ENCODE peak calls at places on chromosome 7, in five cellular contexts. B is HepG2, E is H1, Z is K562, D is GM12878. P is an unnamed sample.

GRCh38 chr7:91043924-91044660 is 220.1 kb upstream of the FZD1 start:
- DNase-seq in B (no peak), E (peak; percentile 31), Z (no peak), D (no peak), P (no peak)

GRCh38 chr7:139620676-139621344 is 97.3 kb downstream of the CLEC2L start:
- DNase-seq in B (peak; percentile 28), E (no peak), Z (peak; percentile 77), D (no peak), P (peak; percentile 26)

GRCh38 chr7:25215694-25216335 is 12.5 kb downstream of the NPVF start:
- DNase-seq in B (no peak), E (no peak), Z (peak; percentile 13), D (no peak), P (no peak)

GRCh38 chr7:121337398-121337797 is 8.6 kb downstream of the WNT16 start:
- DNase-seq in B (no peak), E (no peak), Z (no peak), D (no peak), P (no peak)

GRCh38 chr7:82194011-82194410 is 249.6 kb downstream of the CACNA2D1 start:
- DNase-seq in B (no peak), E (no peak), Z (no peak), D (no peak), P (no peak)

GRCh38 chr7:96995406-96996110 is 9.8 kb upstream of the DLX6 start:
- DNase-seq in B (no peak), E (no peak), Z (no peak), D (no peak), P (no peak)

GRCh38 chr7:94655884-94656657 is at the start of gene SGCE:
- DNase-seq in B (peak; percentile 65), E (peak; percentile 56), Z (peak; percentile 33), D (peak; percentile 28), P (peak; percentile 26)

GRCh38 chr7:12146813-12147212 is 64.3 kb upstream of the TMEM106B start:
- DNase-seq in B (no peak), E (no peak), Z (no peak), D (no peak), P (no peak)

GRCh38 chr7:111240371-111240770 is 149.4 kb downstream of the LRRN3 start:
- DNase-seq in B (no peak), E (no peak), Z (no peak), D (no peak), P (no peak)

GRCh38 chr7:26853788-26854393 is 10.5 kb downstream of the SKAP2 start:
- DNase-seq in B (peak; percentile 14), E (no peak), Z (no peak), D (no peak), P (peak; percentile 31)

GRCh38 chr7:94375713-94376112 is 19.0 kb upstream of the COL1A2 start:
- DNase-seq in B (no peak), E (no peak), Z (no peak), D (no peak), P (no peak)

GRCh38 chr7:48147078-48147591 is 24.1 kb upstream of the ABCA13 start:
- DNase-seq in B (no peak), E (no peak), Z (no peak), D (no peak), P (no peak)

GRCh38 chr7:77351539-77352004 is 64.6 kb downstream of the GSAP start:
- DNase-seq in B (no peak), E (no peak), Z (no peak), D (peak; percentile 98), P (no peak)

GRCh38 chr7:33195264-33195663 is 65.9 kb downstream of the BBS9 start:
- DNase-seq in B (no peak), E (no peak), Z (no peak), D (no peak), P (no peak)

GRCh38 chr7:55438085-55438764 is 73.1 kb downstream of the LANCL2 start:
- DNase-seq in B (no peak), E (no peak), Z (no peak), D (no peak), P (no peak)

GRCh38 chr7:55432937-55433784 is 68.0 kb downstream of the LANCL2 start:
- DNase-seq in B (peak; percentile 50), E (no peak), Z (peak; percentile 32), D (no peak), P (peak; percentile 40)

GRCh38 chr7:55436457-55436856 is 71.3 kb downstream of the LANCL2 start:
- DNase-seq in B (no peak), E (no peak), Z (no peak), D (no peak), P (no peak)

GRCh38 chr7:55437375-55437774 is 72.2 kb downstream of the LANCL2 start:
- DNase-seq in B (no peak), E (no peak), Z (no peak), D (no peak), P (no peak)

GRCh38 chr7:55435466-55435865 is 70.3 kb downstream of the LANCL2 start:
- DNase-seq in B (no peak), E (no peak), Z (no peak), D (no peak), P (no peak)
- TF ChIP-seq SIN3A in B (no peak), E (no peak), Z (no peak), D (no peak), P (no peak)

GRCh38 chr7:41994746-41995110 is 242.3 kb downstream of the GLI3 start:
- DNase-seq in B (no peak), E (no peak), Z (no peak), D (no peak), P (no peak)

GRCh38 chr7:41996381-41997035 is 240.5 kb downstream of the GLI3 start:
- DNase-seq in B (no peak), E (no peak), Z (no peak), D (no peak), P (no peak)

GRCh38 chr7:41994046-41994745 is 242.8 kb downstream of the GLI3 start:
- DNase-seq in B (no peak), E (no peak), Z (no peak), D (no peak), P (no peak)

GRCh38 chr7:41997151-41997550 is 239.9 kb downstream of the GLI3 start:
- DNase-seq in B (no peak), E (no peak), Z (no peak), D (no peak), P (no peak)

GRCh38 chr7:41995632-41996271 is 241.3 kb downstream of the GLI3 start:
- DNase-seq in B (no peak), E (no peak), Z (no peak), D (no peak), P (no peak)
- H3K4me1 ChIP-seq in B (no peaks in the 10 kb centered on the region), E (no peaks in the 10 kb centered on the region), Z (no peaks in the 10 kb centered on the region), D (no peaks in the 10 kb centered on the region), P (no peaks in the 10 kb centered on the region)

GRCh38 chr7:41148521-41148951 is 554.4 kb downstream of the INHBA start:
- DNase-seq in B (no peak), E (no peak), Z (no peak), D (no peak), P (peak; percentile 8)

GRCh38 chr7:41145656-41146055 is 557.2 kb downstream of the INHBA start:
- DNase-seq in B (no peak), E (no peak), Z (no peak), D (no peak), P (no peak)

GRCh38 chr7:41146423-41146822 is 556.5 kb downstream of the INHBA start:
- DNase-seq in B (no peak), E (no peak), Z (no peak), D (no peak), P (no peak)

GRCh38 chr7:41149576-41149975 is 553.3 kb downstream of the INHBA start:
- DNase-seq in B (no peak), E (no peak), Z (peak; percentile 7), D (no peak), P (no peak)

DNA sequence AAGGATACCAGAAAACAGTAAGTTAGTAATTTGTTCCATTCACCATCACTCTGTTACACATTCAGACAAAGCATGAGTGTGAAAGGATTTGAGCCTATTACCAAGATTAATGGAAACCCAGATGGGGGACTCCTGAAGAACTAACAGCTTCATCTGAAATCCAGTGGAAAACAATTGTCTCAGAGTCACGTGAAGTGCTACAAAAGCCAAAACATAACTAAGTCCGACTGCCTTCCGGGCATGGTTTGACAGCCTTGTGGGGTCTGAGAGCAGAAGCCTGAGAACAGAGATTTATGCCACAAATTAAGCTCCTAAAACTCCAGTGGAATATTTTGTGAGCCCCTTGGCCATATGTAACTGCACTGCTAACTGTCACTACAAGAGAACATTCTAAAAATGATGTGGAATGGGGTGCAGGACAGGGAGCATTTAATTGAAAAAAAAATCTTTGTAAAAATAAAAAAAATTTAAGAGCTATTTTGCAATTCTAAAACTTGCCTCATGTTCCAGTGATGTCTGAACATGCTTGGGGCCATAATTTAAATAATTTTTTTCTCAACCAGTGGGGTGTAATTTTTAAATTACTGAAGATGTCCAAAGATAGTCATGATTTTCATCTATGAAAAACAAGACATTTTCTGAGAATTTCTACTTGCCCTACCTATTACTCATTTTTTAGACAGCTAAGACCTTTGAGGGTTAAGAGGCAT is 555.1 kb downstream of the INHBA start:
- DNase-seq in B (no peak), E (no peak), Z (no peak), D (no peak), P (no peak)
- TF ChIP-seq ZNF274 in B (no peak), E (no peak), Z (no peak), D (no peak), P (no peak)

GRCh38 chr7:157233677-157234076 is 95.0 kb downstream of the UBE3C start:
- DNase-seq in B (no peak), E (no peak), Z (no peak), D (no peak), P (no peak)

GRCh38 chr7:157234271-157234670 is 95.5 kb downstream of the UBE3C start:
- DNase-seq in B (no peak), E (no peak), Z (no peak), D (no peak), P (no peak)

GRCh38 chr7:157224627-157225026 is 85.9 kb downstream of the UBE3C start:
- DNase-seq in B (peak; percentile 23), E (no peak), Z (no peak), D (no peak), P (no peak)

GRCh38 chr7:157228864-157229422 is 90.2 kb downstream of the UBE3C start:
- DNase-seq in B (peak; percentile 27), E (no peak), Z (peak; percentile 41), D (no peak), P (no peak)
- TF ChIP-seq SIN3A in B (no peak), E (no peak), Z (no peak), D (no peak), P (no peak)

DNA sequence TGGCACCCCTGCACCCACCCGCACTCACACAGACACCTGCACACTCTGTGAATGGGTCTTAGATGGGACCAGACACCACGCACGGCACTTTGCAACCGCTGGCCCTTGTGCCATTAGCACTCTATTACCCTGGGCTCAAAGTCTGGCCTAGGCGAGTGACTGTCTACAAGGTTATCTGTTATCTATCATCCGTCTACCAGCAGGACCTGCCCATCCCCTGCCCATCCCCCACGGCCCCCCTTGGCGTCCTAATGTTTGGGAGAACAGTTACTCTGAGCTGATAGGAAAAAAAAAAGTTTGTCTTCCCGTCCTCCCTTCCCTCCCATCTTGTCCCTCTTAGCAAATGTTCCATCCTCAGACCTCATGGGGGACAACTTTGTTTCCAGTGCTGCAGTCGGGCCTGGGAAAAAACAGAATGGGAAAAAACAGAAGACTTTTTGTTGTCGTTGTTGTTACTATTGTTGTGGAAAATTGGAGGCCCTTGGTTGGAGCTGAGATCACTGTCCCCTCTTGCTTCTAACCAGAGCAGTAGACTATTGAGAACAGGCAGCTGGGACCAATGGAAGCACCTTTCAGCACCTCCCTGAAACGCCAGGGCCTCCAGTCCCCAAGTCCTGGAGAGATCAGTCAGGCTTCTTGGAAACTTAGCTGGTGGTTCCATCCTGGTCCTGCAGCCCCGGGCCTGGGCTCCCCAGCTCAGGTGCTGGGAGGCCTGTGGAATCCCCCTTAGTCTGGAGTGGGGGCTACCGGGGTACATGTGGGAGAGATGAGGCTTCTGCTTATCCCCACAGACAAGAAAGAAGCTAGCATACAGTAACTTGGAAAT is 12.2 kb downstream of the UNCX start:
- DNase-seq in B (no peak), E (no peak), Z (no peak), D (no peak), P (no peak)
- H3K4me1 ChIP-seq in B (peaks cover 12% of the 10 kb centered on the region), E (peaks cover 15% of the 10 kb centered on the region), Z (no peaks in the 10 kb centered on the region), D (no peaks in the 10 kb centered on the region), P (no peaks in the 10 kb centered on the region)

GRCh38 chr7:28802450-28802849 is 155.7 kb downstream of the TRIL start:
- DNase-seq in B (no peak), E (no peak), Z (no peak), D (no peak), P (no peak)
- TF ChIP-seq ZNF274 in B (no peak), E (no peak), Z (no peak), D (no peak), P (no peak)